ENCODE peak calls at places on chromosomes 2 and 18, in seven cellular contexts. L is fibroblast of the aortic adventitia, W is choroid plexus epithelial cell, Z is endothelial cell, E is stomach, X is Panc1, P is B cell. B is an unnamed sample.

GRCh38 chr2:119756837-119757236 is 2.9 kb upstream of the PTPN4 start:
- DNase-seq in L (peak; percentile 86), E (peak; percentile 82), Z (no peak), W (peak; percentile 81), P (no peak), X (no peak), B (no peak)

GRCh38 chr2:7788736-7789135 is 871.5 kb downstream of the RNF144A start:
- DNase-seq in W (no peak), P (no peak), X (no peak), E (no peak), Z (no peak), L (no peak), B (no peak)

GRCh38 chr2:240565267-240566202 is 2.7 kb upstream of the RNPEPL1 start:
- DNase-seq in X (no peak), L (peak; percentile 67), Z (peak; percentile 8), P (peak; percentile 94), E (peak; percentile 91), W (peak; percentile 38), B (peak; percentile 83)

GRCh38 chr2:200609027-200609614 is 23.3 kb downstream of the AOX1 start:
- DNase-seq in Z (no peak), L (peak; percentile 92), P (no peak), E (no peak), W (peak; percentile 79), X (peak; percentile 64), B (no peak)

GRCh38 chr18:48333563-48333962 is 75.6 kb downstream of the ZBTB7C start:
- DNase-seq in E (no peak), Z (no peak), L (no peak), W (no peak), X (no peak), P (no peak), B (no peak)

GRCh38 chr2:218754781-218755180 is 27.2 kb upstream of the CYP27A1 start:
- DNase-seq in P (no peak), Z (no peak), E (no peak), X (no peak), L (no peak), W (no peak), B (no peak)

GRCh38 chr18:13612111-13612997 is 114.0 kb downstream of the FAM210A start:
- DNase-seq in P (peak; percentile 91), L (no peak), X (no peak), E (peak; percentile 44), Z (no peak), W (no peak), B (peak; percentile 70)

GRCh38 chr2:20438334-20439192 is 8.3 kb upstream of the RHOB start:
- DNase-seq in X (peak; percentile 91), P (no peak), L (peak; percentile 83), E (no peak), W (peak; percentile 90), Z (no peak), B (no peak)

GRCh38 chr2:164792316-164793127 is 49.1 kb downstream of the COBLL1 start:
- DNase-seq in X (no peak), L (peak; percentile 80), E (no peak), Z (no peak), P (no peak), W (no peak), B (no peak)

GRCh38 chr18:26458526-26459232 is 89.7 kb downstream of the KCTD1 start:
- DNase-seq in Z (no peak), P (no peak), E (no peak), L (peak; percentile 10), W (no peak), X (no peak), B (no peak)

DNA sequence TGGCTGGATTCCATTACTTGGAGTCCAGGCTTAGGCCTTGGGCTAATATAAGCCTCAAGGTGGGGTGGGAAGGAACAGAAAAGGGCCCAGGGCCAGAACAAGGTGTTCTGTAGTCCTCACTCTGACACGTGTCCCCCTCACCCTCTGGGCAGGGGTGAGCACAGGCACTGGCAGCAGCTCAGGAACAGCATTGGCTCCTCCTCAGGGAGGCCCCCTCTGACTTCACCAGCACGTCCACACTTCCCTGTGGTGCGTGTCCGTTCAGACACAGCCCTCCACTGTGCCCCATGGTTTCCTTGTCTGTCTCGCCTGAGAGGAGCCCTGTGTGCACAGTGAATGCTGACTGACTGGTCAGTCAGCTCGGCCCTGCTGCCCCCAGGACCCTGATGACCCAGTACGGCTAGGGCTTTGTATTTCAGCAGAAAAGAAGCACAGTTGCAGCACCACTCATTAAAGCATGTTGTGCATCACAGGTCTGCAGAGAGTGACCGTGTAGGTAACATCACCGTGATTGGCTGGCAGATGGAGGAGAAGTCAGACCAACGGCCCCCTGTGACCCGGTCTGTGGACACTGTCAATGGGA is 70.8 kb downstream of the COA5 start:
- DNase-seq in P (no peak), Z (no peak), E (no peak), W (no peak), X (no peak), L (no peak), B (no peak)
- TF ChIP-seq CTCF in P (no peak), Z (no peak), E (no peak), W (no peak), X (no peak), L (no peak), B (no peak)

GRCh38 chr2:101697794-101698418 is 399 bp downstream of the MAP4K4 start:
- DNase-seq in E (no peak), Z (peak; percentile 37), X (no peak), W (no peak), L (no peak), P (no peak), B (no peak)

GRCh38 chr2:101699191-101699938 is 1.9 kb downstream of the MAP4K4 start:
- DNase-seq in L (peak; percentile 28), Z (no peak), E (no peak), X (no peak), P (no peak), W (no peak), B (no peak)

GRCh38 chr2:101698419-101699190 is 1.1 kb downstream of the MAP4K4 start:
- DNase-seq in L (peak; percentile 42), Z (no peak), P (no peak), E (no peak), W (peak; percentile 52), X (no peak), B (no peak)

GRCh38 chr2:101696272-101697123 is 1.0 kb upstream of the MAP4K4 start:
- DNase-seq in Z (no peak), P (no peak), E (peak; percentile 49), L (no peak), W (peak; percentile 45), X (no peak), B (peak; percentile 46)

GRCh38 chr2:101697124-101697793 is at the start of gene MAP4K4:
- DNase-seq in L (peak; percentile 87), E (peak; percentile 75), Z (peak; percentile 75), X (no peak), W (peak; percentile 85), P (peak; percentile 80), B (peak; percentile 90)
- TF ChIP-seq CTCF in L (peak; percentile 42), E (no peak), Z (no peak), X (peak; percentile 61), W (peak; percentile 49), P (no peak), B (peak; percentile 59)

DNA sequence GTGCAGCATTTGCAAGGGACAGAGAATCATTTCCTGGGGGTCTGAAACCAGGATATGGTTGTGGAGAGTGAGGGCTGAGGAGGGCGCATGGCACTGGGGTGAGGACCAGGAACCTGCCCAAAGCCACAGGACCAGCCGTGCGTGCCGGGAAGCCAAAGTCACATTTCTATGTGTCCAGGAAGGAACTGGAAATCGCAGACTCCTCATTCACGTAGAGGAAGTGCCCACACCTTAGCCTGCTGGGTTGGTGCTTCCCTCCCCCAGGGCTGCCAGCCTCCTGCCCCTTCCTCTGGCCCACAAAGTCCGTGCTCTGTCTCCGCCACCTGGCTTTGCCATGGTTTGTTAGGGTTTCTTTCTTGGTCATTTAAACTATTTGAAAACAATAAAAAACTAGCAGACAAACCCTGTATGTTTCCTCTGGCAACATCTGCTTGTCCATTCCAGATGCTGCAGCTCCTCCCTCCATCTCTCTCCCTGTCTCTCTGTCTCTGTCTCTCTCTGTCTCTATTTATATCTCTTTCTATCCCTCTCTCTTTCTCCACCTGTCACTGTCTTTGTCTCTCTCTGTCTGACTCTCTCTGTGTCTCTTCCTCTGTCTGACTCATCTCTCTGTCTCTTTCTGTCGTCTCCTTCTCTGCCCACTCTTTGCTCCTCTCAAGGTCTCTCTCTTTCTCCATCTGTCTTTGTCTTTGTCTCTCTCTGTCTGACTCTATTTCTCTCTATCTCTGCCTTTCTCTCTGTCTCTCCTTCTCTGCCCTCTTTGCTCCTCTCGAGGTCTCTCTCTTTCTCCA is 163.2 kb upstream of the TPO start:
- DNase-seq in P (no peak), L (no peak), E (no peak), W (no peak), X (no peak), Z (no peak), B (no peak)
- TF ChIP-seq CTCF in P (peak; percentile 12), L (no peak), E (no peak), W (no peak), X (no peak), Z (no peak), B (no peak)

DNA sequence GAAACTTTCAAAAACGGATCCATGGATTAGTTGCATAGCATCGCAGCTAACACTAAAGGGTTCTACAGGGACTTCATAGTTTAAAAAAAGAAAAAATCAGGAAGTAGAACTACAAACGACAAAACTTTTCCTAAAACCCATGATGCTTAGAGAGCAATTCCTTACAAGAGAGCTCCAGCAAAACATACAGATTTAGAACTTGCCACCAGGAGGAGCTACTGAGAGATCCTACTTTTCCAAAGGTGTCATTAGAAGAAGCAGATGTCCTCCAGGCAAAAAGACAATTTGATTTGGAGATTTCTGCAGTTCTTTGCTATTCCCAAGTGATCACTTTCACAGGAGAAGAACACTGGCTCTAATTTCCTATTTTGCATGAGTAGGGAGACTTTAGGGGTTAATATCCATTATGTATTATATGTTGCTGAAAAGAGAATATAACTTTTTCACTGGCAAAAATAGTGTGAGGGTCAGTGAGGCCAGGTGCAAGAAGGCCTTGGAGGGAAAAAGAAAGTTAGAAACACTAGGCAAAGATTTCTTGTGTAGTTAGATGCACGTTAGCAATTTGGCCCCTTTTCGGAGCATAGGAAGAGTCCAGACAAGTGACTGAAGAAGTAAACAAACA is 436.2 kb downstream of the SUCLG1 start:
- DNase-seq in E (no peak), L (peak; percentile 44), P (no peak), X (peak; percentile 30), W (peak; percentile 39), Z (peak; percentile 69), B (no peak)
- TF ChIP-seq CTCF in E (peak; percentile 18), L (peak; percentile 53), P (peak; percentile 36), X (peak; percentile 73), W (peak; percentile 47), Z (peak; percentile 85), B (peak; percentile 73)

DNA sequence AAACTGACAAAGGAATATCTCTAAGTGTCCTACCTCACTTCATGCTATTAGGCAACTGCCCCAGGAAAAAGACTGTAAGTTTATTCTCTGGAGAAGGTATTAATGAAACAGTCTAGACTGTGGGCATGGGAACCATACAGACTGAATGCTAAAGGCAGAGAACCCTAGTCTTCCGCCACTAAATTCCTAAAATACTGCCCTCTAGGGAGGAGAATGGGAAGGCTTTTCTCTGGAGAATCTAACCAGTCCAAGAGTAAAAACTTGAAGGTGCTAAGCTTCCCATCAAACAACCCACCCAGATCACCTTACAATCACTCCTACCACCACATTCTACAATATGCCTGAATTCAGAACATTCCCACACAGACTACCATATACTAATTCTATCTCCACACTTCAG is 3.4 kb downstream of the SRBD1 start:
- DNase-seq in E (no peak), P (no peak), Z (peak; percentile 56), X (no peak), W (peak; percentile 54), L (peak; percentile 33), B (no peak)
- TF ChIP-seq CTCF in E (no peak), P (no peak), Z (peak; percentile 64), X (peak; percentile 78), W (peak; percentile 69), L (peak; percentile 50), B (peak; percentile 48)

GRCh38 chr2:224359569-224359968 is 42.3 kb downstream of the FAM124B start:
- DNase-seq in W (peak; percentile 22), Z (peak; percentile 47), L (no peak), E (no peak), X (no peak), P (no peak), B (no peak)
- TF ChIP-seq CTCF in W (peak; percentile 53), Z (peak; percentile 32), L (peak; percentile 50), E (no peak), X (peak; percentile 53), P (peak; percentile 6), B (peak; percentile 31)